ENCODE peak calls at places on chromosomes 4 and X, in five cellular contexts. One of them, this sample, is unnamed.

GRCh38 chr4:160772668-160773067 is 1391.1 kb downstream of the FSTL5 start:
- DNase-seq in CD8-positive, alpha-beta T cell: no peak
- DNase-seq in heart right ventricle: no peak
- DNase-seq in pancreas: no peak
- DNase-seq in transverse colon: no peak
- DNase-seq in this sample: no peak

GRCh38 chr4:56348582-56348981 is 38.7 kb downstream of the AASDH start:
- DNase-seq in transverse colon: no peak
- DNase-seq in CD8-positive, alpha-beta T cell: no peak
- DNase-seq in pancreas: no peak
- DNase-seq in heart right ventricle: no peak
- DNase-seq in this sample: no peak

GRCh38 chr4:8377103-8378075 is 63.1 kb downstream of the ACOX3 start:
- DNase-seq in heart right ventricle: no peak
- DNase-seq in transverse colon: no peak
- DNase-seq in pancreas: peak; percentile 64
- DNase-seq in CD8-positive, alpha-beta T cell: no peak
- DNase-seq in this sample: no peak

GRCh38 chr4:149754526-149754925 is 61.1 kb downstream of the IQCM start:
- DNase-seq in transverse colon: no peak
- DNase-seq in CD8-positive, alpha-beta T cell: no peak
- DNase-seq in pancreas: no peak
- DNase-seq in heart right ventricle: no peak
- DNase-seq in this sample: no peak

GRCh38 chrX:110723844-110724243 is 71.8 kb downstream of the CHRDL1 start:
- DNase-seq in heart right ventricle: no peak
- DNase-seq in CD8-positive, alpha-beta T cell: no peak
- DNase-seq in transverse colon: no peak
- DNase-seq in pancreas: no peak
- DNase-seq in this sample: no peak

GRCh38 chrX:6053126-6053625 is 175.5 kb downstream of the NLGN4X start:
- DNase-seq in pancreas: no peak
- DNase-seq in transverse colon: no peak
- DNase-seq in CD8-positive, alpha-beta T cell: no peak
- DNase-seq in heart right ventricle: no peak
- DNase-seq in this sample: no peak

GRCh38 chrX:148133099-148133725 is 152.1 kb downstream of the FMR1NB start:
- DNase-seq in heart right ventricle: no peak
- DNase-seq in CD8-positive, alpha-beta T cell: no peak
- DNase-seq in transverse colon: no peak
- DNase-seq in pancreas: no peak
- DNase-seq in this sample: no peak

GRCh38 chrX:24080670-24081069 is 25.9 kb downstream of the EIF2S3 start:
- DNase-seq in pancreas: no peak
- DNase-seq in CD8-positive, alpha-beta T cell: no peak
- DNase-seq in transverse colon: no peak
- DNase-seq in heart right ventricle: no peak
- DNase-seq in this sample: no peak

GRCh38 chr4:17599826-17600225 is 14.6 kb upstream of the MED28 start:
- DNase-seq in CD8-positive, alpha-beta T cell: no peak
- DNase-seq in heart right ventricle: no peak
- DNase-seq in pancreas: no peak
- DNase-seq in transverse colon: no peak
- DNase-seq in this sample: no peak
- H3K36me3 ChIP-seq in CD8-positive, alpha-beta T cell: peaks cover 34% of the 10 kb centered on the region
- H3K36me3 ChIP-seq in heart right ventricle: peaks cover 44% of the 10 kb centered on the region
- H3K36me3 ChIP-seq in pancreas: peaks cover 40% of the 10 kb centered on the region
- H3K36me3 ChIP-seq in transverse colon: peaks cover 40% of the 10 kb centered on the region
- H3K36me3 ChIP-seq in this sample: no peaks in the 10 kb centered on the region

GRCh38 chr4:885353-885752 is 46.8 kb downstream of the GAK start:
- DNase-seq in CD8-positive, alpha-beta T cell: no peak
- DNase-seq in pancreas: no peak
- DNase-seq in heart right ventricle: no peak
- DNase-seq in transverse colon: no peak
- DNase-seq in this sample: no peak
- H3K4me3 ChIP-seq in CD8-positive, alpha-beta T cell: no peak overlapping the region
- H3K4me3 ChIP-seq in pancreas: no peak overlapping the region
- H3K4me3 ChIP-seq in heart right ventricle: no peak overlapping the region
- H3K4me3 ChIP-seq in transverse colon: no peak overlapping the region
- H3K4me3 ChIP-seq in this sample: no peak overlapping the region

GRCh38 chr4:70946944-70947343 is 44.8 kb downstream of the MOB1B start:
- DNase-seq in CD8-positive, alpha-beta T cell: no peak
- DNase-seq in heart right ventricle: no peak
- DNase-seq in pancreas: no peak
- DNase-seq in transverse colon: no peak
- DNase-seq in this sample: no peak

GRCh38 chr4:70945452-70946055 is 43.4 kb downstream of the MOB1B start:
- DNase-seq in pancreas: no peak
- DNase-seq in transverse colon: no peak
- DNase-seq in CD8-positive, alpha-beta T cell: no peak
- DNase-seq in heart right ventricle: no peak
- DNase-seq in this sample: no peak

GRCh38 chr4:70954032-70954431 is 39.4 kb upstream of the DCK start:
- DNase-seq in CD8-positive, alpha-beta T cell: no peak
- DNase-seq in heart right ventricle: no peak
- DNase-seq in pancreas: no peak
- DNase-seq in transverse colon: no peak
- DNase-seq in this sample: no peak

GRCh38 chr4:70945046-70945445 is 42.9 kb downstream of the MOB1B start:
- DNase-seq in transverse colon: no peak
- DNase-seq in pancreas: no peak
- DNase-seq in CD8-positive, alpha-beta T cell: no peak
- DNase-seq in heart right ventricle: no peak
- DNase-seq in this sample: no peak

GRCh38 chr4:70948665-70949284 is 44.7 kb upstream of the DCK start:
- DNase-seq in pancreas: no peak
- DNase-seq in transverse colon: no peak
- DNase-seq in CD8-positive, alpha-beta T cell: no peak
- DNase-seq in heart right ventricle: no peak
- DNase-seq in this sample: no peak
- TF ChIP-seq CTCF in pancreas: no peak
- TF ChIP-seq CTCF in transverse colon: no peak
- TF ChIP-seq CTCF in CD8-positive, alpha-beta T cell: no peak
- TF ChIP-seq CTCF in heart right ventricle: no peak
- TF ChIP-seq CTCF in this sample: no peak

GRCh38 chrX:154362085-154362742 is 12.2 kb downstream of the FLNA start:
- DNase-seq in pancreas: no peak
- DNase-seq in CD8-positive, alpha-beta T cell: no peak
- DNase-seq in transverse colon: no peak
- DNase-seq in heart right ventricle: no peak
- DNase-seq in this sample: no peak
- H3K36me3 ChIP-seq in pancreas: peaks cover 8% of the 10 kb centered on the region
- H3K36me3 ChIP-seq in CD8-positive, alpha-beta T cell: peaks cover 90% of the 10 kb centered on the region
- H3K36me3 ChIP-seq in transverse colon: no peaks in the 10 kb centered on the region
- H3K36me3 ChIP-seq in heart right ventricle: peaks cover 35% of the 10 kb centered on the region
- H3K36me3 ChIP-seq in this sample: no peaks in the 10 kb centered on the region

GRCh38 chr4:73308286-73308685 is 49.7 kb upstream of the ANKRD17 start:
- DNase-seq in heart right ventricle: no peak
- DNase-seq in transverse colon: no peak
- DNase-seq in pancreas: no peak
- DNase-seq in CD8-positive, alpha-beta T cell: no peak
- DNase-seq in this sample: peak; percentile 63
- H3K4me3 ChIP-seq in heart right ventricle: no peak overlapping the region
- H3K4me3 ChIP-seq in transverse colon: no peak overlapping the region
- H3K4me3 ChIP-seq in pancreas: no peak overlapping the region
- H3K4me3 ChIP-seq in CD8-positive, alpha-beta T cell: no peak overlapping the region
- H3K4me3 ChIP-seq in this sample: no peak overlapping the region

GRCh38 chr4:174450051-174450450 is 72.2 kb downstream of the HPGD start:
- DNase-seq in pancreas: no peak
- DNase-seq in CD8-positive, alpha-beta T cell: no peak
- DNase-seq in heart right ventricle: no peak
- DNase-seq in transverse colon: no peak
- DNase-seq in this sample: no peak
- TF ChIP-seq CTCF in pancreas: no peak
- TF ChIP-seq CTCF in CD8-positive, alpha-beta T cell: no peak
- TF ChIP-seq CTCF in heart right ventricle: no peak
- TF ChIP-seq CTCF in transverse colon: no peak
- TF ChIP-seq CTCF in this sample: no peak